ENCODE peak calls at places on chromosomes 5 and 9, in eight cellular contexts. One of them, this sample, is unnamed.

GRCh38 chr9:7536310-7536939 is 263.2 kb downstream of the DMAC1 start:
- DNase-seq in activated T-cell treated with anti-CD3 and anti-CD28 coated beads for 4 hours: peak; percentile 10
- DNase-seq in ecto neural progenitor cell: peak; percentile 62
- DNase-seq in activated CD8-positive, alpha-beta memory T cell treated with anti-CD3 and anti-CD28 coated beads, Interleukin-2, amount 10 ng/mL, durations not matched to agents 7 days and 5 days: peak; percentile 66
- DNase-seq in left ventricle myocardium superior: peak; percentile 41
- DNase-seq in tibial artery: no peak
- DNase-seq in stimulated activated CD4-positive, alpha-beta T cell treated with anti-CD3 and anti-CD28 coated beads, Interleukin-2, amount 100 ng/mL, for 4 hours: no peak
- DNase-seq in upper lobe of right lung: no peak
- DNase-seq in this sample: peak; percentile 12

GRCh38 chr9:93822229-93822628 is 132.9 kb downstream of the BARX1 start:
- DNase-seq in tibial artery: no peak
- DNase-seq in activated T-cell treated with anti-CD3 and anti-CD28 coated beads for 4 hours: no peak
- DNase-seq in upper lobe of right lung: peak; percentile 27
- DNase-seq in activated CD8-positive, alpha-beta memory T cell treated with anti-CD3 and anti-CD28 coated beads, Interleukin-2, amount 10 ng/mL, durations not matched to agents 7 days and 5 days: peak; percentile 26
- DNase-seq in stimulated activated CD4-positive, alpha-beta T cell treated with anti-CD3 and anti-CD28 coated beads, Interleukin-2, amount 100 ng/mL, for 4 hours: no peak
- DNase-seq in left ventricle myocardium superior: no peak
- DNase-seq in ecto neural progenitor cell: no peak
- DNase-seq in this sample: no peak

GRCh38 chr9:120890415-120891254 is 13.6 kb upstream of the PHF19 start:
- DNase-seq in activated T-cell treated with anti-CD3 and anti-CD28 coated beads for 4 hours: no peak
- DNase-seq in left ventricle myocardium superior: peak; percentile 44
- DNase-seq in stimulated activated CD4-positive, alpha-beta T cell treated with anti-CD3 and anti-CD28 coated beads, Interleukin-2, amount 100 ng/mL, for 4 hours: no peak
- DNase-seq in activated CD8-positive, alpha-beta memory T cell treated with anti-CD3 and anti-CD28 coated beads, Interleukin-2, amount 10 ng/mL, durations not matched to agents 7 days and 5 days: no peak
- DNase-seq in ecto neural progenitor cell: no peak
- DNase-seq in upper lobe of right lung: no peak
- DNase-seq in tibial artery: no peak
- DNase-seq in this sample: no peak

GRCh38 chr9:4088680-4089079 is 211.2 kb downstream of the GLIS3 start:
- DNase-seq in tibial artery: no peak
- DNase-seq in stimulated activated CD4-positive, alpha-beta T cell treated with anti-CD3 and anti-CD28 coated beads, Interleukin-2, amount 100 ng/mL, for 4 hours: no peak
- DNase-seq in upper lobe of right lung: no peak
- DNase-seq in left ventricle myocardium superior: no peak
- DNase-seq in activated CD8-positive, alpha-beta memory T cell treated with anti-CD3 and anti-CD28 coated beads, Interleukin-2, amount 10 ng/mL, durations not matched to agents 7 days and 5 days: no peak
- DNase-seq in ecto neural progenitor cell: no peak
- DNase-seq in activated T-cell treated with anti-CD3 and anti-CD28 coated beads for 4 hours: no peak
- DNase-seq in this sample: no peak

GRCh38 chr9:137405677-137406081 is 17.3 kb downstream of the EXD3 start:
- DNase-seq in ecto neural progenitor cell: no peak
- DNase-seq in tibial artery: no peak
- DNase-seq in left ventricle myocardium superior: peak; percentile 19
- DNase-seq in activated T-cell treated with anti-CD3 and anti-CD28 coated beads for 4 hours: no peak
- DNase-seq in activated CD8-positive, alpha-beta memory T cell treated with anti-CD3 and anti-CD28 coated beads, Interleukin-2, amount 10 ng/mL, durations not matched to agents 7 days and 5 days: no peak
- DNase-seq in stimulated activated CD4-positive, alpha-beta T cell treated with anti-CD3 and anti-CD28 coated beads, Interleukin-2, amount 100 ng/mL, for 4 hours: no peak
- DNase-seq in upper lobe of right lung: no peak
- DNase-seq in this sample: no peak

GRCh38 chr9:121529237-121529987 is 29.8 kb upstream of the GGTA1 start:
- DNase-seq in left ventricle myocardium superior: peak; percentile 98
- DNase-seq in ecto neural progenitor cell: no peak
- DNase-seq in upper lobe of right lung: peak; percentile 77
- DNase-seq in activated T-cell treated with anti-CD3 and anti-CD28 coated beads for 4 hours: no peak
- DNase-seq in tibial artery: peak; percentile 97
- DNase-seq in stimulated activated CD4-positive, alpha-beta T cell treated with anti-CD3 and anti-CD28 coated beads, Interleukin-2, amount 100 ng/mL, for 4 hours: no peak
- DNase-seq in activated CD8-positive, alpha-beta memory T cell treated with anti-CD3 and anti-CD28 coated beads, Interleukin-2, amount 10 ng/mL, durations not matched to agents 7 days and 5 days: no peak
- DNase-seq in this sample: peak; percentile 90

GRCh38 chr5:112366987-112367386 is 52.1 kb downstream of the EPB41L4A start:
- DNase-seq in tibial artery: no peak
- DNase-seq in activated CD8-positive, alpha-beta memory T cell treated with anti-CD3 and anti-CD28 coated beads, Interleukin-2, amount 10 ng/mL, durations not matched to agents 7 days and 5 days: no peak
- DNase-seq in activated T-cell treated with anti-CD3 and anti-CD28 coated beads for 4 hours: no peak
- DNase-seq in ecto neural progenitor cell: no peak
- DNase-seq in left ventricle myocardium superior: no peak
- DNase-seq in stimulated activated CD4-positive, alpha-beta T cell treated with anti-CD3 and anti-CD28 coated beads, Interleukin-2, amount 100 ng/mL, for 4 hours: no peak
- DNase-seq in upper lobe of right lung: no peak
- DNase-seq in this sample: no peak

GRCh38 chr9:27395484-27395921 is 98.6 kb upstream of the EQTN start:
- DNase-seq in ecto neural progenitor cell: no peak
- DNase-seq in tibial artery: no peak
- DNase-seq in stimulated activated CD4-positive, alpha-beta T cell treated with anti-CD3 and anti-CD28 coated beads, Interleukin-2, amount 100 ng/mL, for 4 hours: no peak
- DNase-seq in activated CD8-positive, alpha-beta memory T cell treated with anti-CD3 and anti-CD28 coated beads, Interleukin-2, amount 10 ng/mL, durations not matched to agents 7 days and 5 days: no peak
- DNase-seq in activated T-cell treated with anti-CD3 and anti-CD28 coated beads for 4 hours: no peak
- DNase-seq in left ventricle myocardium superior: no peak
- DNase-seq in upper lobe of right lung: no peak
- DNase-seq in this sample: no peak

GRCh38 chr5:33321026-33321425 is 119.7 kb upstream of the TARS1 start:
- DNase-seq in left ventricle myocardium superior: no peak
- DNase-seq in tibial artery: peak; percentile 67
- DNase-seq in stimulated activated CD4-positive, alpha-beta T cell treated with anti-CD3 and anti-CD28 coated beads, Interleukin-2, amount 100 ng/mL, for 4 hours: no peak
- DNase-seq in activated CD8-positive, alpha-beta memory T cell treated with anti-CD3 and anti-CD28 coated beads, Interleukin-2, amount 10 ng/mL, durations not matched to agents 7 days and 5 days: no peak
- DNase-seq in upper lobe of right lung: no peak
- DNase-seq in activated T-cell treated with anti-CD3 and anti-CD28 coated beads for 4 hours: no peak
- DNase-seq in ecto neural progenitor cell: no peak
- DNase-seq in this sample: peak; percentile 73

GRCh38 chr5:167778228-167778627 is 513.2 kb upstream of the WWC1 start:
- DNase-seq in ecto neural progenitor cell: no peak
- DNase-seq in tibial artery: no peak
- DNase-seq in activated CD8-positive, alpha-beta memory T cell treated with anti-CD3 and anti-CD28 coated beads, Interleukin-2, amount 10 ng/mL, durations not matched to agents 7 days and 5 days: no peak
- DNase-seq in stimulated activated CD4-positive, alpha-beta T cell treated with anti-CD3 and anti-CD28 coated beads, Interleukin-2, amount 100 ng/mL, for 4 hours: no peak
- DNase-seq in upper lobe of right lung: no peak
- DNase-seq in left ventricle myocardium superior: no peak
- DNase-seq in activated T-cell treated with anti-CD3 and anti-CD28 coated beads for 4 hours: no peak
- DNase-seq in this sample: no peak

GRCh38 chr9:32589083-32589713 is 16.2 kb upstream of the NDUFB6 start:
- DNase-seq in upper lobe of right lung: no peak
- DNase-seq in tibial artery: no peak
- DNase-seq in activated CD8-positive, alpha-beta memory T cell treated with anti-CD3 and anti-CD28 coated beads, Interleukin-2, amount 10 ng/mL, durations not matched to agents 7 days and 5 days: no peak
- DNase-seq in stimulated activated CD4-positive, alpha-beta T cell treated with anti-CD3 and anti-CD28 coated beads, Interleukin-2, amount 100 ng/mL, for 4 hours: no peak
- DNase-seq in activated T-cell treated with anti-CD3 and anti-CD28 coated beads for 4 hours: no peak
- DNase-seq in ecto neural progenitor cell: no peak
- DNase-seq in left ventricle myocardium superior: no peak
- DNase-seq in this sample: no peak

GRCh38 chr5:106019271-106019670 is 1651.5 kb downstream of the EFNA5 start:
- DNase-seq in ecto neural progenitor cell: no peak
- DNase-seq in left ventricle myocardium superior: no peak
- DNase-seq in stimulated activated CD4-positive, alpha-beta T cell treated with anti-CD3 and anti-CD28 coated beads, Interleukin-2, amount 100 ng/mL, for 4 hours: no peak
- DNase-seq in activated T-cell treated with anti-CD3 and anti-CD28 coated beads for 4 hours: no peak
- DNase-seq in upper lobe of right lung: no peak
- DNase-seq in activated CD8-positive, alpha-beta memory T cell treated with anti-CD3 and anti-CD28 coated beads, Interleukin-2, amount 10 ng/mL, durations not matched to agents 7 days and 5 days: no peak
- DNase-seq in tibial artery: no peak
- DNase-seq in this sample: no peak

GRCh38 chr5:172690258-172691075 is 49.4 kb downstream of the NEURL1B start:
- DNase-seq in ecto neural progenitor cell: no peak
- DNase-seq in activated CD8-positive, alpha-beta memory T cell treated with anti-CD3 and anti-CD28 coated beads, Interleukin-2, amount 10 ng/mL, durations not matched to agents 7 days and 5 days: peak; percentile 52
- DNase-seq in stimulated activated CD4-positive, alpha-beta T cell treated with anti-CD3 and anti-CD28 coated beads, Interleukin-2, amount 100 ng/mL, for 4 hours: no peak
- DNase-seq in left ventricle myocardium superior: peak; percentile 52
- DNase-seq in activated T-cell treated with anti-CD3 and anti-CD28 coated beads for 4 hours: no peak
- DNase-seq in upper lobe of right lung: no peak
- DNase-seq in tibial artery: no peak
- DNase-seq in this sample: no peak

GRCh38 chr5:68515514-68515913 is 300.0 kb downstream of the PIK3R1 start:
- DNase-seq in tibial artery: no peak
- DNase-seq in upper lobe of right lung: no peak
- DNase-seq in ecto neural progenitor cell: no peak
- DNase-seq in activated CD8-positive, alpha-beta memory T cell treated with anti-CD3 and anti-CD28 coated beads, Interleukin-2, amount 10 ng/mL, durations not matched to agents 7 days and 5 days: no peak
- DNase-seq in activated T-cell treated with anti-CD3 and anti-CD28 coated beads for 4 hours: no peak
- DNase-seq in stimulated activated CD4-positive, alpha-beta T cell treated with anti-CD3 and anti-CD28 coated beads, Interleukin-2, amount 100 ng/mL, for 4 hours: no peak
- DNase-seq in left ventricle myocardium superior: no peak
- DNase-seq in this sample: no peak